ENCODE peak calls at places on chromosomes 16 and 17, in six cellular contexts. V is HCT116, U is sigmoid colon, P is H1, C is breast epithelium, X is upper lobe of left lung. K is an unnamed sample.

GRCh38 chr17:29115906-29116651 is 64.1 kb downstream of the MYO18A start:
- DNase-seq in V (peak; percentile 35), P (peak; percentile 79), X (no peak), U (no peak), C (no peak), K (peak; percentile 63)

GRCh38 chr16:2029350-2029749 is 2.6 kb downstream of the NHERF2 start:
- DNase-seq in X (no peak), U (no peak), C (no peak), P (peak; percentile 47), V (no peak), K (no peak)

GRCh38 chr16:4392382-4393242 is 21.0 kb downstream of the VASN start:
- DNase-seq in C (peak; percentile 82), X (no peak), P (peak; percentile 89), V (no peak), U (no peak), K (no peak)

GRCh38 chr17:2181206-2181983 is 122.2 kb downstream of the SMG6 start:
- DNase-seq in V (no peak), P (no peak), X (no peak), C (no peak), U (peak; percentile 94), K (no peak)

GRCh38 chr16:84976644-84977400 is 34.5 kb downstream of the ZDHHC7 start:
- DNase-seq in P (no peak), V (no peak), C (peak; percentile 64), U (peak; percentile 83), X (peak; percentile 87), K (no peak)

GRCh38 chr16:83929811-83930555 is 23.1 kb upstream of the OSGIN1 start:
- DNase-seq in V (no peak), P (no peak), C (no peak), X (no peak), U (no peak), K (no peak)

GRCh38 chr17:2055494-2056220 is 754 bp downstream of the HIC1 start:
- DNase-seq in V (no peak), C (no peak), U (peak; percentile 68), P (no peak), X (no peak), K (no peak)

GRCh38 chr17:77749316-77749715 is 209.2 kb upstream of the TNRC6C start:
- DNase-seq in P (no peak), X (peak; percentile 6), V (no peak), C (no peak), U (peak; percentile 46), K (no peak)

GRCh38 chr16:85947511-85948509 is 48.8 kb downstream of the IRF8 start:
- DNase-seq in X (no peak), C (no peak), U (no peak), P (no peak), V (no peak), K (no peak)

GRCh38 chr16:28218109-28218508 is 6.3 kb upstream of the XPO6 start:
- DNase-seq in P (no peak), C (no peak), X (peak; percentile 35), V (peak; percentile 47), U (no peak), K (no peak)

GRCh38 chr16:59699786-59700185 is 965.7 kb upstream of the GOT2 start:
- DNase-seq in C (no peak), V (no peak), X (no peak), U (no peak), P (no peak), K (no peak)

GRCh38 chr17:39553326-39553945 is 54.3 kb downstream of the NEUROD2 start:
- DNase-seq in C (no peak), X (no peak), V (no peak), P (no peak), U (no peak), K (no peak)

GRCh38 chr16:72024862-72025382 is 16.4 kb downstream of the DHODH start:
- DNase-seq in V (no peak), P (no peak), U (no peak), X (no peak), C (no peak), K (no peak)

GRCh38 chr16:73056911-73057310 is 9.0 kb upstream of the ZFHX3 start:
- DNase-seq in U (no peak), P (no peak), V (no peak), C (no peak), X (no peak), K (no peak)

GRCh38 chr17:32519769-32520701 is 33.2 kb downstream of the CDK5R1 start:
- DNase-seq in X (no peak), V (no peak), P (no peak), C (no peak), U (peak; percentile 50), K (no peak)

GRCh38 chr17:79861371-79862216 is 22.4 kb upstream of the CBX4 start:
- DNase-seq in X (no peak), P (no peak), C (no peak), U (no peak), V (no peak), K (no peak)

GRCh38 chr16:4461250-4462085 is 13.0 kb downstream of the NMRAL1 start:
- DNase-seq in V (no peak), X (no peak), U (no peak), P (peak; percentile 66), C (no peak), K (no peak)

GRCh38 chr17:50264263-50265113 is 9.8 kb upstream of the TMEM92 start:
- DNase-seq in V (no peak), U (peak; percentile 74), X (no peak), C (no peak), P (peak; percentile 63), K (no peak)

GRCh38 chr17:15920758-15921239 is 24.1 kb upstream of the ADORA2B start:
- DNase-seq in X (peak; percentile 35), C (peak; percentile 41), P (no peak), V (peak; percentile 60), U (peak; percentile 92), K (no peak)

GRCh38 chr17:1638624-1639300 is 6.8 kb downstream of the SCARF1 start:
- DNase-seq in X (no peak), V (no peak), P (no peak), U (no peak), C (no peak), K (no peak)

GRCh38 chr17:81386646-81387234 is 8.5 kb upstream of the BAHCC1 start:
- DNase-seq in U (no peak), P (no peak), C (no peak), X (no peak), V (no peak), K (no peak)

GRCh38 chr17:17050346-17051345 is 8.4 kb downstream of the MPRIP start:
- DNase-seq in X (peak; percentile 14), U (peak; percentile 51), V (no peak), C (no peak), P (no peak), K (no peak)

GRCh38 chr16:58467915-58468314 is 32.0 kb upstream of the NDRG4 start:
- DNase-seq in P (no peak), X (no peak), U (no peak), C (no peak), V (no peak), K (no peak)

GRCh38 chr16:56226840-56227525 is 35.7 kb downstream of the GNAO1 start:
- DNase-seq in P (no peak), X (no peak), U (no peak), V (no peak), C (no peak), K (no peak)

GRCh38 chr16:83530293-83530692 is 277.5 kb upstream of the HSBP1 start:
- DNase-seq in X (no peak), U (no peak), C (no peak), V (no peak), P (no peak), K (no peak)

GRCh38 chr17:3575506-3575905 is 17.9 kb upstream of the TRPV3 start:
- DNase-seq in X (no peak), P (no peak), V (no peak), U (no peak), C (no peak), K (peak; percentile 1)

GRCh38 chr17:76735006-76735405 is 2.1 kb downstream of the SRSF2 start:
- DNase-seq in C (no peak), U (no peak), P (no peak), V (no peak), X (no peak), K (no peak)
- TF ChIP-seq POLR2AphosphoS5 in C (no peak), U (no peak), P (peak; percentile 47), V (peak; percentile 5), X (no peak), K (no peak)

DNA sequence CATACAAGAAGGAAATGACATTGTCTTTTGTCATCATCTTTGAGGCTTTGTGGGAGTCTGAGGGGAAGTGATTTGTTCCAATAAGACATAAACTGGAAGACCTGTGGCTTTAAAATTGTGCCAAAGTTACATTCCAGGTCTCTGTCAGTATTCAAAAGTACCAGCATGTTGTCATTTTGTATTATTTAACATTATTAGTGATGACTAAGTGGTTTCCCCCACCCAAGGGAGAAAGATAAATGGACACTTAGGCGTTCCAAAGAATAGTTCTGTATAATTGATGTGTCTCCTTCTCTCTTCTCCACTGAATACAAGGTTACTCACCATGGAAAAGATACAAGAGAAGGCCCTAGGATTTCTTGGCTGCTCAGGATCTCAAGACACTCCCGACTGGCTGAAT is 3.8 kb downstream of the CFAP97D1 start:
- DNase-seq in V (no peak), P (no peak), U (no peak), X (no peak), C (no peak), K (no peak)
- TF ChIP-seq POLR2AphosphoS5 in V (no peak), P (no peak), U (no peak), X (no peak), C (no peak), K (no peak)

GRCh38 chr17:45666046-45666600 is 118.0 kb upstream of the CRHR1 start:
- DNase-seq in V (no peak), P (no peak), X (no peak), U (no peak), C (no peak), K (no peak)
- TF ChIP-seq POLR2AphosphoS5 in V (no peak), P (no peak), X (no peak), U (no peak), C (no peak), K (no peak)

GRCh38 chr17:63824362-63824761 is 2.9 kb upstream of the PSMC5 start:
- DNase-seq in P (no peak), V (no peak), C (no peak), U (no peak), X (no peak), K (no peak)

GRCh38 chr17:63820963-63821561 is 6.2 kb upstream of the PSMC5 start:
- DNase-seq in C (no peak), V (no peak), P (no peak), X (no peak), U (no peak), K (no peak)

GRCh38 chr17:63821809-63822208 is 5.4 kb upstream of the PSMC5 start:
- DNase-seq in P (no peak), X (no peak), U (no peak), C (no peak), V (no peak), K (no peak)

GRCh38 chr17:63822537-63822936 is 4.7 kb upstream of the PSMC5 start:
- DNase-seq in V (no peak), U (no peak), X (no peak), C (no peak), P (no peak), K (no peak)

DNA sequence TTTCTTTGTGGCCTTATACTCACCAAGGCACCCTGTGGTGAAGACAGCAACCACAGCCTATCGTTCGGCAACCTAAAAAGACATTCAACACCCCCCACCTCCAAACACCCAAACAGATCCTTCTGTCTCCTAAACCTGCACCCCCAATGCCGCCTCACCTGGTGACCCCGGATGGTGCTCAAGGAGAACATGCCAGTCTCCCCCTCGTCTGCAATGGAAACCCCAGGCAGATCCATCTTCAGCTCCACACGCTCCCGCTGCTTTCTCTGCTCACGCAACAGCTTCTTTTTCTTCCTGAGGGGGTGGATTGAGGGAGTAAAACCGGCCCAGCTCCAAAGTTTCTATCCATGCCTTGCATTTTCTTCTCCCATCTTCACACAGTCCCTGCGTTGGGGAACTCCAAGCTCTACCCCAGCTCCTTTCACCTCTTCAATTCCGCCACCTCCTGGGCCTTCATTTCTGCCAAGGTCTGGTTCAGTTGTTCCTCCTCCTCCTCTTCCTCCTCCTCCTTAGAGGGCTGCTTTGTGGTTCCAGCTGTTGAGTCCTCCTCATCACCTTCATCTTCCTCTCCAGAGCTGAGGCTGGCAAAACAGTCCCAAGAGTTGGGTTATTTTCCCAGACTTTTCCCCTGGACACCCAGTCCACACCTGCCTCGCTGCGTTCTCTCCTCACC is 3.4 kb upstream of the PSMC5 start:
- DNase-seq in U (no peak), X (no peak), C (no peak), P (no peak), V (no peak), K (no peak)
- TF ChIP-seq POLR2AphosphoS5 in U (no peak), X (no peak), C (no peak), P (no peak), V (no peak), K (no peak)

K was measured in HL-60.